ENCODE peak calls at places on chromosomes 1 and 21, in six cellular contexts. V is heart left ventricle, G is ovary, I is A549, F is HCT116, S is K562. M is an unnamed sample.

GRCh38 chr21:26769613-26770188 is 75.5 kb downstream of the ADAMTS1 start:
- DNase-seq in V (no peak), G (no peak), I (peak), F (no peak), S (no peak), M (no peak)

GRCh38 chr1:172895761-172896160 is 155.0 kb downstream of the TNFSF18 start:
- DNase-seq in V (no peak), G (no peak), I (peak), F (peak), S (no peak), M (no peak)

GRCh38 chr1:12469493-12469892 is 148.5 kb downstream of the DHRS3 start:
- DNase-seq in V (no peak), G (no peak), I (no peak), F (no peak), S (peak), M (no peak)

GRCh38 chr21:29640233-29640554 is 299.6 kb downstream of the GRIK1 start:
- DNase-seq in V (no peak), G (no peak), I (no peak), F (no peak), S (no peak), M (no peak)

GRCh38 chr1:187384504-187384903 is 555.8 kb downstream of the PLA2G4A start:
- DNase-seq in V (no peak), G (no peak), I (no peak), F (no peak), S (no peak), M (no peak)

GRCh38 chr1:163701783-163702182 is 380.0 kb downstream of the NUF2 start:
- DNase-seq in V (no peak), G (no peak), I (no peak), F (no peak), S (no peak), M (no peak)

GRCh38 chr1:232726048-232726779 is 79.0 kb upstream of the MAP10 start:
- DNase-seq in V (no peak), G (no peak), I (no peak), F (no peak), S (no peak), M (no peak)

GRCh38 chr21:40731206-40731605 is 115.8 kb downstream of the DSCAM start:
- DNase-seq in V (no peak), G (no peak), I (no peak), F (no peak), S (no peak), M (no peak)

GRCh38 chr1:91754348-91754747 is 131.6 kb downstream of the TGFBR3 start:
- DNase-seq in V (no peak), G (no peak), I (no peak), F (no peak), S (no peak), M (no peak)

GRCh38 chr1:201887116-201887866 is 1.4 kb upstream of the SHISA4 start:
- DNase-seq in V (no peak), G (no peak), I (no peak), F (no peak), S (peak), M (peak)

DNA sequence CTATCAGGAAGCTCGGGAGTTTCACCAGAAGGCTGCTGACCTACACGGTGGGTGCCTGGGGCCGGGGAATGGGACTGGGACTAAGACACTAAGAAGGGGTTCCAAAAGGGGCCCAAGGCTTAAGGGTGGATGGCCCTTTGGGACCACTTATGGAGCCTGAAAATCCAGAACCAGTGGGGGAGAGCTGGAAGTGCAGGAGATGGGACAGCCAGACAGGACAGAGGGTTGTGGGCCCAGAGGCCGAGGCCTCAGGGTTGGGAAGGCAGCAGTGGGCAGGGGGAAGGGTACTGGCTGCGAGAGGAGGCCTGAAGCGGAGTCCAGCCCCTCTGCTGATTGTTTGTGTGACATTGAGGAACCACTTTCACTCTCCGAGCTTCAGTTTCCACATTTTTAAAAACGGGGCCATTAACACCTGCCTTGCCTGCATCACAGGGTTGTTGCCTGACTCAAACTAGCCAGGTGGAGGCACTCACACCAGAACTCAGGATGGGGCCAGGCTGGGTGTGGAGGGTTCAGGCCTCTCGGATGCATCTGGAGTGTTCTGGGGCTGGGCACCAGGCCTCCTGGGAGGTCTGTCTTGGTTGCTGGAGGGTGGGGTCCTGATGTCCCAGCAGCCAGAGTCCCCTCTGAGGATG is 3.0 kb downstream of the TTC24 start:
- DNase-seq in V (no peak), G (no peak), I (no peak), F (no peak), S (no peak), M (no peak)
- H3K27ac ChIP-seq in V (no peak), G (no peak), I (peak), F (no peak), S (no peak), M (no peak)

GRCh38 chr1:52055066-52055853 is at the start of gene TXNDC12:
- DNase-seq in V (peak), G (peak), I (peak), F (peak), S (peak), M (peak)
- TF ChIP-seq POLR2A in V (peak), G (peak), I (peak), F (peak), S (peak), M (peak)

GRCh38 chr1:18009061-18009728 is 98.4 kb upstream of the IGSF21 start:
- DNase-seq in V (no peak), G (no peak), I (no peak), F (no peak), S (no peak), M (no peak)
- H3K27ac ChIP-seq in V (no peak), G (no peak), I (no peak), F (no peak), S (no peak), M (no peak)

GRCh38 chr1:5368211-5368610 is 624.0 kb downstream of the NPHP4 start:
- DNase-seq in V (no peak), G (no peak), I (no peak), F (no peak), S (no peak), M (no peak)
- TF ChIP-seq POLR2A in V (no peak), G (no peak), I (no peak), F (no peak), S (no peak), M (no peak)

DNA sequence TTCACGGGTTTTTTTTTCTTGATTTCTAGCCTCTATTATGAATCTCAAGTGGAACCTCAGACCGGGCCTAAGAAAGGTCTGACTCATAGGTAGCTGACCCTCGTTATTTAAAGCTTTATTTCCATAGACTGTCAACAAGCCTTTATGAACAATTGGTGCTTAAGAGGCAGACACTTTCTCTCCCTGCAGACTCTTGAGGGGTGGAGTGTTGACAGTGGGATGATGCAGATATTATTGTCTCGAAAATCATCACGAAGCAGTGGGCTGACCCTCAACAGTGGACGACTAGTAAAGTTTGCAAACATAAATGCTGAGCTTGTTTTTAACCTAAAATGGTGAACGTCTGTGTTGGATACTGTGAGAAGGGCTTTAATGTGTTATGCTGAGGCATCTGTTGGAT is 1.8 kb downstream of the SFT2D2 start:
- DNase-seq in V (no peak), G (no peak), I (no peak), F (no peak), S (peak), M (no peak)
- H3K27ac ChIP-seq in V (peak), G (peak), I (peak), F (no peak), S (no peak), M (peak)

GRCh38 chr1:182752827-182753104 is 36.8 kb upstream of the NPL start:
- DNase-seq in V (no peak), G (no peak), I (no peak), F (no peak), S (no peak), M (no peak)

GRCh38 chr1:182754915-182755314 is 34.7 kb upstream of the NPL start:
- DNase-seq in V (no peak), G (no peak), I (no peak), F (no peak), S (no peak), M (no peak)

GRCh38 chr1:182752077-182752826 is 37.3 kb upstream of the NPL start:
- DNase-seq in V (peak), G (no peak), I (no peak), F (no peak), S (no peak), M (no peak)

GRCh38 chr1:182761396-182762395 is 27.9 kb upstream of the NPL start:
- DNase-seq in V (no peak), G (no peak), I (no peak), F (no peak), S (no peak), M (no peak)

DNA sequence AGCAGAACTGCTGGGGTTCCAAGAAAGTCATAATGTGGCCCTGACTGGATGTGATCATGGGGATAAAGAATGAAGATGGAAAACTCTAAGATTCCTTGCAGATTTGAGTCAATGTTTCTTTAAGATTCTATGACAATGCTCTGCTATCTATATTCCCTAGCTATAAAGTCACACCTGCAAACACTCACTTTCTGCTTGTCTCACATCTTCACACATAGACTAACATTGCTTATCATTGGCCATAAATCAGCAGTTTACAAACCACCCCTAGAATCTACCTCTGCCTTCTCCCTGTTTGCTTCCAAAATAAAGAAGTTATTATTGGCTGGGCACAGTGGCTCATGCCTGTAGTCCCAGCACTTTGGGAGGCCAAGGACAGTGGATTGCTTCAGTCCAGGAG is 33.1 kb upstream of the NPL start:
- DNase-seq in V (no peak), G (no peak), I (no peak), F (no peak), S (no peak), M (no peak)
- TF ChIP-seq POLR2A in V (no peak), G (no peak), I (no peak), F (no peak), S (no peak), M (no peak)